ENCODE peak calls at places on chromosomes 1 and 21, in six cellular contexts. I, G, K, N, U and H are unnamed samples.

GRCh38 chr1:217525773-217526490 is 105.0 kb downstream of the GPATCH2 start:
- DNase-seq in I (no peak), G (no peak), K (no peak), N (no peak), U (no peak), H (no peak)

GRCh38 chr1:118077331-118078055 is 107.5 kb downstream of the SPAG17 start:
- DNase-seq in I (peak), G (peak), K (no peak), N (peak), U (peak), H (no peak)

GRCh38 chr1:14117700-14118099 is 417.7 kb downstream of the PRDM2 start:
- DNase-seq in I (no peak), G (no peak), K (no peak), N (no peak), U (no peak), H (no peak)

GRCh38 chr1:204885288-204885711 is 14.6 kb downstream of the NFASC start:
- DNase-seq in I (peak), G (peak), K (no peak), N (peak), U (peak), H (no peak)

GRCh38 chr1:65421341-65422174 is 1.1 kb downstream of the LEPR start:
- DNase-seq in I (peak), G (no peak), K (no peak), N (no peak), U (no peak), H (no peak)

GRCh38 chr1:60989745-60990718 is 92.3 kb upstream of the NFIA start:
- DNase-seq in I (peak), G (no peak), K (no peak), N (peak), U (no peak), H (peak)

GRCh38 chr1:201157949-201158348 is 3.7 kb upstream of the TMEM9 start:
- DNase-seq in I (no peak), G (no peak), K (no peak), N (no peak), U (no peak), H (no peak)

GRCh38 chr21:35048183-35048601 is 910 bp downstream of the RUNX1 start:
- DNase-seq in I (no peak), G (peak), K (peak), N (peak), U (no peak), H (no peak)

GRCh38 chr1:244862354-244862698 is 2.0 kb downstream of the HNRNPU start:
- DNase-seq in I (no peak), G (no peak), K (no peak), N (no peak), U (no peak), H (no peak)

GRCh38 chr21:32712043-32712442 is 15.8 kb downstream of the SYNJ1 start:
- DNase-seq in I (no peak), G (no peak), K (no peak), N (no peak), U (no peak), H (no peak)

DNA sequence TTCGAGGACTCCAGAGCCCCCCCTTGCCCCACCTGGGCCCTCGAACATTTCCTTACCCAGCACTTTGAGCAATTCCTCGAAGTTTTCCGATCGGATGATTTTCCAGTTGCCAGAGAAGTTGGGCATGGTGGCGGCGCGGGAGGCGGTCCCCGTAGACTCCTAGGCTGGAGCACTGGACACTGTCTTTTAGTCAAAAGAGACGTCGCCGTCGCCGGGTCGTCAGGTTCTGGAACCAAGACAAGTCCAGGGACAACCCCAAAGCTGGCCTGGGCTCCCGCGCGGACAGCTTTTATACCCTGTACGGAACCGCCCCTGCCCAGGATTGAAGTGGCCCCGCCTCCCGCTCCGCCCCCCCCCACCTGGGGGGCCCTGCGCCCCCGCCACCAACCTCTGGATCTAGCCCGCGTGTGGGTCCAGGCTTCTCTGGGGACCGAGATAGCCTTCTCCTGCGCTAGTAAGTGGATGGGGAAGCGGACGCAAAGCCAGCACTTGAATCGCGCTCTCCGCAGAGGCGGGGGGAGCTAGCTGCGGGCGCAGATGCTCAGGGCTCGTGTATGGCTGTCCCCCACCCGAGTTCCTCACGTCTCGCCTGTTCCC is at the start of gene CRABP2:
- DNase-seq in I (no peak), G (peak), K (no peak), N (peak), U (no peak), H (no peak)
- TF ChIP-seq POLR2A in I (no peak), G (no peak), K (no peak), N (no peak), U (no peak), H (no peak)

DNA sequence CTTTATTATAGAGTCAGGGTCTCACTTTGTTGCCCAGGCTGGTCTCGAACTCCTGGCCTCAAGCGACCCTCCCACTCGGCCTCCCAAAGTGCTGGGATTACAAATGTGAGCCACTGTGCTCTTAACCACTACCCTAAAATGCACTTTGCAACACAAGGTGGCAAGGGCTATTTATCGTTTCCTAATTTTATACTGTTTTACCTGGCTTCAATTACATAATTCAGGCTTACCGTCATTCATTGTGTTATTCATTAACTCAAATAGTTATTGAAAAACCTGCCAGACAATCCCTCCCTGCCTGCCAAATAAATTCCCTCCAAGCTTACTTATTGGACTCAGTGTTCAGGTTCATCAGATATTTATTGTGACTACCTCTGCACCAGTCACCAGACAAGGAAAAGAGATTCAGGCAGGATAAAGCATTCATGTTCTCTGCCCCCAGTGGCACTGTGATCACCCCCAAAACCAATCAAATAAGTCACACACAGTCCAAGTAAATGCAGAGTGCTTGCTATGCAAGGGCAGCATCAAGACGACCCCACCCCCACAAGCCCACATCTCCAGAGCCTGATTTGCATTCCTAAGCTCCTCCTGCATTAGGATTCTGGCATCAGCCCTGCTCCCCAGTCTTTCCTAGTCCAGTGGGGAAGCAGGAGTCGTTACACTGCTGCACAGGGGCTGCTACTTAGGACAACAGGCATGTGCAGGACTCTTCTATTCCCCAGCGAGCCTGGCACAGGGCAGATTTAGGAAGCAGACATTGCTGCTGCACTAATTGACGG is 8.1 kb downstream of the PAQR7 start:
- DNase-seq in I (no peak), G (peak), K (no peak), N (no peak), U (peak), H (no peak)
- TF ChIP-seq POLR2A in I (no peak), G (peak), K (no peak), N (no peak), U (peak), H (no peak)

DNA sequence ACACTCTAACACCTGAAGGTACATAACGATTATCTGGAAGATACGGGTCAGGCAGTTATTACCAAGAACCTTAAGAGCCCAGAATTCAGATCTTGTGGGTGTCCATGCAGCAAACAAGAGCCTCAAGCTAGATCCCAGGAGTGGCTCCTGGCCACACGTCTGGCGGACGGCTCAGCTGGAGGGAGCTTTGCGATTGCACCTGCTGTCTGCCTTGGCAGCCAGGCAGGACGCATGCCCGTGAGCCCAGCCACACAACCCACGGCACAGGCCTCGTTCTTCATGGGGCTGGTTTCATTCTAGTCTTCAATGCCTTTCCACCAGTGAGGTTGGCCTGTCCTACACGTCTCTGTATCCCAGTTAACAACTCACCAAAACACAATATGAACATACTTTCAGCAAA is 5.7 kb downstream of the CCNL2 start:
- DNase-seq in I (no peak), G (no peak), K (no peak), N (no peak), U (no peak), H (no peak)
- TF ChIP-seq POLR2A in I (no peak), G (no peak), K (no peak), N (no peak), U (no peak), H (no peak)

DNA sequence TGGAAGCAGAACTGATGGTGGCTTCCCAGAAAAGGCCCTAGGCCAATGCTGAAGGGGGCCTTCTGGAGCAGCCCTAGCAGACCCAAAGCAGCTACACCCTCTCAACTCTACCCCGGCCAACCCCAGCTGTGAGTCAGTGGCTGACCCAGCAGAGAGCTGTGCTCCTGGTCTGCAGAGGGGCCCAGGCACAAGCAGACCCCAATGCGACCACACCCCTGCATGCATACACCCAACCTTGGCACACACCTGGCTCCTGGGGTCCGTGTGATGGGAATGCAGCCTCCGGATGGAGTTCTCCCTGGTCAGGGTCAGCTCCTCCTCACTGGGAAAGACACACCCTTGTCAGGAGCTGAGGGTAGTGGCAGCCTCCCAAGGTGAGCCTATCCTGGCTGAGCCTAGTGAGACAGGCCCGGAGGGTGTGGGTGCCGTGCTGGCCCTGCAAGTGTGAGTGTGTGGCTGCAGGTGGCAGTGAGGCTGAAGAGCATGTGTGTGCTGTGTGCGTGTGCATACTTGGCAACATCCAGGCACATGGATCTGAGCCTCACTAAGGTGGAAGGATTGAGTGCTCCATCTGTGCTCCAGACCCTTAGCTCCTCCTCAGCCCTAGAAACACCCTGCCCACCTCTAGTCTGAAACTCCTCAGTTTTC is 3.9 kb upstream of the ARHGAP30 start:
- DNase-seq in I (no peak), G (no peak), K (no peak), N (no peak), U (peak), H (no peak)
- TF ChIP-seq POLR2A in I (no peak), G (no peak), K (no peak), N (no peak), U (no peak), H (no peak)

GRCh38 chr1:58783090-58783992 is 506 bp downstream of the JUN start:
- DNase-seq in I (peak), G (peak), K (peak), N (peak), U (no peak), H (no peak)

GRCh38 chr1:58780586-58781452 is 3.0 kb downstream of the JUN start:
- DNase-seq in I (peak), G (peak), K (no peak), N (peak), U (no peak), H (no peak)

GRCh38 chr1:58783993-58784757 is at the start of gene JUN:
- DNase-seq in I (peak), G (peak), K (peak), N (peak), U (peak), H (peak)

GRCh38 chr1:58781541-58782307 is 2.1 kb downstream of the JUN start:
- DNase-seq in I (peak), G (peak), K (peak), N (peak), U (no peak), H (no peak)

DNA sequence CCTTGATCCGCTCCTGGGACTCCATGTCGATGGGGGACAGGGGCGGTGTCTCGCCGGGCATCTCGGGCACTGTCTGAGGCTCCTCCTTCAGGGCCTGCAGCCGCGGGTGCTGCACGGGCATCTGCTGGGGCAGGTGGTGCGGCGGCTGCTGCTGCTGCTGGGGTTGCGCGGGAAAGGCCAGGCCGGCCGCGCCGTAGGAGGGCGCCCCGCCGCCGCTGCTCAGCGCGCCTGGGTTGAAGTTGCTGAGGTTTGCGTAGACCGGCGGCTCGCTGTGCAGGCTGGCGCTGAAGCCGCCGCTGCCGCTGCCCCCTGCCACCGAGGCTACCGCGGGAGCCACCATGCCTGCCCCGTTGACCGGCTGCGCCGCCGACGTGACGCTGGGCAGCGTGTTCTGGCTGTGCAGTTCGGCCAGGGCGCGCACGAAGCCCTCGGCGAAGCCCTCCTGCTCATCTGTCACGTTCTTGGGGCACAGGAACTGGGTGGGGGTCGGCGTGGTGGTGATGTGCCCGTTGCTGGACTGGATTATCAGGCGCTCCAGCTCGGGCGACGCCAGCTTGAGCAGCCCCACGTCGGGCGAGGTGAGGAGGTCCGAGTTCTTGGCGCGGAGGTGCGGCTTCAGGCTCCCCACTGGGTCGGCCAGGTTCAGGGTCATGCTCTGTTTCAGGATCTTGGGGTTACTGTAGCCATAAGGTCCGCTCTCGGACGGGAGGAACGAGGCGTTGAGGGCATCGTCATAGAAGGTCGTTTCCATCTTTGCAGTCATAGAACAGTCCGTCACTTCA is 1.3 kb downstream of the JUN start:
- DNase-seq in I (peak), G (peak), K (peak), N (peak), U (no peak), H (no peak)
- TF ChIP-seq POLR2A in I (peak), G (no peak), K (peak), N (no peak), U (peak), H (peak)

DNA sequence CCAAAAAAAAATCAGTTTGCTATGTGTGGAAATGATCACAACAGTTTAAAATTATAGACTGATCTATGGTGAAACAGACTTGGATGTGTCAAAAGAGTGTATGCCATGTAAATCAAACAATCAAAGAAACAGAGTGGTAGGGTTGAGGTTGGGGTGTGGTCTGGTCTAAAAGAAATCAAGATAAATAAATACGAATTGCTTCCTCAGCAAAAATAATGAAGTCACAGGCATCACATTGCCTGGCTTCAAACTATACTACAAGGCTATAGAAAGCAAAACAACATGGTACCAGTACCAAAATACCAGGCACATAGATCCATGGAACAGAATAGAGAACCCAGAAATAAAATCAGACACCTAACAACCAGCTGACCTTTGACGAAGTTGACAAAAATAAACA is 1796.9 kb downstream of the NCAM2 start:
- DNase-seq in I (no peak), G (no peak), K (no peak), N (no peak), U (no peak), H (no peak)
- TF ChIP-seq POLR2A in I (no peak), G (no peak), K (no peak), N (no peak), U (no peak), H (no peak)